ENCODE peak calls at places on chromosomes 1 and 21, in nine cellular contexts. K, X, V, B, Y, U, A, O and R are unnamed samples. For H3K4me1 and H3K36me3, the result is how much of the 10 kb centered on the place peaks cover.

GRCh38 chr1:110508038-110508437 is 10.9 kb downstream of the KCNA10 start:
- DNase-seq in Y (no peak), U (peak), V (no peak), O (no peak), B (peak), X (peak), A (no peak), K (peak), R (no peak)

GRCh38 chr1:33338495-33339211 is 17.8 kb upstream of the A3GALT2 start:
- DNase-seq in X (peak), V (no peak), O (peak), Y (no peak), A (peak), K (peak), B (peak), U (peak), R (no peak)

GRCh38 chr1:172380441-172381244 is 39.8 kb upstream of the C1orf105 start:
- DNase-seq in K (no peak), V (no peak), B (no peak), A (no peak), Y (peak), O (no peak), X (no peak), U (no peak), R (peak)

GRCh38 chr1:12167493-12168429 is 970 bp downstream of the TNFRSF1B start:
- DNase-seq in K (no peak), A (no peak), V (no peak), O (no peak), Y (no peak), X (no peak), U (no peak), B (no peak), R (no peak)

GRCh38 chr1:94805912-94806311 is 14.2 kb upstream of the SLC44A3 start:
- DNase-seq in A (peak), X (no peak), V (no peak), U (no peak), O (peak), Y (peak), K (peak), B (peak), R (peak)

GRCh38 chr1:23561813-23562100 is 2.5 kb upstream of the ID3 start:
- DNase-seq in B (no peak), X (no peak), K (no peak), A (no peak), Y (no peak), V (no peak), U (no peak), O (no peak), R (no peak)

GRCh38 chr1:30756545-30757195 is 904 bp downstream of the LAPTM5 start:
- DNase-seq in U (peak), A (no peak), V (peak), B (no peak), X (peak), K (no peak), O (peak), Y (peak), R (peak)

GRCh38 chr1:207826557-207827487 is 75.0 kb downstream of the CD46 start:
- DNase-seq in X (peak), B (no peak), Y (no peak), V (no peak), U (peak), O (no peak), A (peak), K (no peak), R (no peak)

GRCh38 chr1:30450818-30451233 is 272.6 kb downstream of the MATN1 start:
- DNase-seq in K (no peak), V (no peak), X (peak), A (no peak), O (no peak), B (peak), Y (no peak), U (peak), R (no peak)

GRCh38 chr1:106791041-106791440 is 265.4 kb upstream of the PRMT6 start:
- DNase-seq in O (no peak), Y (no peak), B (no peak), K (no peak), U (no peak), A (no peak), X (no peak), V (no peak), R (no peak)

GRCh38 chr1:227903061-227903521 is 44.6 kb downstream of the WNT9A start:
- DNase-seq in U (peak), X (no peak), Y (no peak), A (no peak), O (no peak), V (no peak), B (peak), K (no peak), R (no peak)

GRCh38 chr1:112716133-112716720 is 1.1 kb upstream of the PPM1J start:
- DNase-seq in B (peak), Y (peak), U (peak), X (peak), O (peak), A (peak), V (no peak), K (peak), R (peak)

GRCh38 chr21:38954450-38955059 is 148.8 kb downstream of the ETS2 start:
- DNase-seq in A (peak), V (no peak), K (no peak), U (peak), Y (no peak), O (no peak), B (no peak), X (no peak), R (no peak)

GRCh38 chr1:71641013-71641412 is 560.2 kb upstream of the ZRANB2 start:
- DNase-seq in V (no peak), B (no peak), Y (no peak), O (no peak), X (no peak), A (no peak), K (no peak), U (no peak), R (no peak)

GRCh38 chr1:8565802-8566201 is 247.9 kb downstream of the SLC45A1 start:
- DNase-seq in X (no peak), K (no peak), B (no peak), Y (no peak), O (no peak), V (no peak), U (no peak), A (no peak), R (no peak)

GRCh38 chr1:101002551-101002950 is 23.0 kb downstream of the DPH5 start:
- DNase-seq in K (peak), U (no peak), V (no peak), O (peak), Y (no peak), A (no peak), B (no peak), X (no peak), R (no peak)

GRCh38 chr21:39660191-39660590 is 47.5 kb downstream of the B3GALT5 start:
- DNase-seq in Y (no peak), O (no peak), K (no peak), U (no peak), A (peak), V (no peak), X (no peak), B (peak), R (no peak)

DNA sequence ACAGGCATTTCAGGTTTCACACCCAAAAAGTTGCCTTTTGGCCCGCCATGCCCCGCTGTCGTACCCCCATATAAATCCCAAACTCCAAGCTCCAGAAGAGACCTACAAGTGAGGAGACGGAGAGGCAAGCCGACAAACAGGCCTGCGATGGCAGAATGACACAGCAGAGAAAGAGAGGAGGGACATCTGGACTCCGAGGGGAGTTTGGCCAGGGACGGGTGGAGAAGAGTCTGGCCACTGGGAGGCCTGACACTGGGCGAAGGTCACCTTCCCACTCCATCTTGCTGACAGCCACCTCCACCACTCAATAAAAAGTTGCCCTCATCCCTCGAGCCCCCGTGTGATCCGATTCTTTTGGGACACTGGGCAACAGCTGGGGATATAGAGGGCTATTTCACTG is 1.9 kb upstream of the CFH start:
- DNase-seq in Y (no peak), O (no peak), A (no peak), U (peak), X (no peak), V (no peak), B (peak), K (no peak), R (no peak)
- H3K4me3 ChIP-seq in Y (no peak), O (no peak), A (no peak), U (no peak), X (no peak), V (no peak), B (no peak), K (no peak), R (no peak)

DNA sequence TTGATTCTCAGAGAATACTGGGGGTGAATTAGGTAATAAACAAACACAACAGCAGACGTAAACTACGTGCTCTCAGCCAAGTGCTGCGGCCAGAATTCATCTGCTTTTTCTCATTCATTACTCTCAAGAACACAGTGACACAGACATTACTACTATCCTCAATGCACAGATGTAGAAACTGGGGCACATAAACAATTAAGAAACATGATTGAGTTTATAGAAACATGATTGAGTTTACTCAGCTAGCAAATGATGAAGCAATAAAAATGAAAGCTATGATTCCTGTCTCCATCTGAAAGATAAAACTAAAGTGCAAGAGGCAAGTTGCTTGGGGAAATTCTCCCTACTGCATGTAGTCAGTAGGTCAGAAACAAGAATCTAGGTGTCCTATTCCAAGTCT is 140.5 kb downstream of the IFI44 start:
- DNase-seq in Y (no peak), X (no peak), A (no peak), O (no peak), B (no peak), K (no peak), U (no peak), V (no peak), R (no peak)
- H3K4me1 ChIP-seq in Y (under half), X (under half), A (under half), O (under half), B (under half), K (under half), U (under half), V (under half), R (under half)

GRCh38 chr1:6530504-6531160 is 23.7 kb downstream of the NOL9 start:
- DNase-seq in K (no peak), X (no peak), V (no peak), A (no peak), O (no peak), B (no peak), U (peak), Y (no peak), R (no peak)
- H3K36me3 ChIP-seq in K (under half), X (half or more), V (half or more), A (under half), O (under half), B (half or more), U (under half), Y (half or more), R (half or more)

GRCh38 chr1:36321119-36321951 is 2.1 kb downstream of the EVA1B start:
- DNase-seq in Y (no peak), U (peak), K (peak), A (peak), B (peak), X (peak), V (no peak), O (no peak), R (no peak)
- H3K4me3 ChIP-seq in Y (peak), U (peak), K (peak), A (no peak), B (no peak), X (peak), V (peak), O (no peak), R (no peak)

DNA sequence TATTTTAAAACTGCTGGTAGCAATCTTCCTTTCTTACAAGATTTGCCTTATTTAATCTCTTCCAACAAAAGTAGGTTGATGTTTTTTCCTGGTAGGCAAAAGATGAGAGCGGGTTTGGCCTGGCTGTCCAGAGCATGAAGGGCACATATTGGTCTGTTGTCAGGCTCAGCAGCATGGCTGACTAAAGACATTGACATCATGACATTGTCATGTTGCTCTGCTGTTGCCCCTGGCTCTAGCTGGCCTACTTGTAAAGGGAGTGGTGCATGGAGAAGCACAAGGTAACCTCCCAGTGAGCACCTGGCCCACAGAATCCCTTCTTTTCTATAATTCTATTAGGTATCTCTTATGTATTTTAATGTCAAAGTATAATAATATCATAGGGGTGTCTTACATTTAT is 23.6 kb downstream of the GNPAT start:
- DNase-seq in V (no peak), O (no peak), A (no peak), X (no peak), B (no peak), U (no peak), K (no peak), Y (no peak), R (no peak)
- H3K4me1 ChIP-seq in V (under half), O (under half), A (under half), X (under half), B (under half), U (under half), K (under half), Y (under half), R (under half)

GRCh38 chr1:15103906-15104305 is 49.6 kb upstream of the TMEM51 start:
- DNase-seq in X (no peak), A (no peak), Y (no peak), V (no peak), K (no peak), B (no peak), U (no peak), O (no peak), R (no peak)
- H3K36me3 ChIP-seq in X (under half), A (under half), Y (under half), V (under half), K (under half), B (under half), U (under half), O (under half), R (under half)

DNA sequence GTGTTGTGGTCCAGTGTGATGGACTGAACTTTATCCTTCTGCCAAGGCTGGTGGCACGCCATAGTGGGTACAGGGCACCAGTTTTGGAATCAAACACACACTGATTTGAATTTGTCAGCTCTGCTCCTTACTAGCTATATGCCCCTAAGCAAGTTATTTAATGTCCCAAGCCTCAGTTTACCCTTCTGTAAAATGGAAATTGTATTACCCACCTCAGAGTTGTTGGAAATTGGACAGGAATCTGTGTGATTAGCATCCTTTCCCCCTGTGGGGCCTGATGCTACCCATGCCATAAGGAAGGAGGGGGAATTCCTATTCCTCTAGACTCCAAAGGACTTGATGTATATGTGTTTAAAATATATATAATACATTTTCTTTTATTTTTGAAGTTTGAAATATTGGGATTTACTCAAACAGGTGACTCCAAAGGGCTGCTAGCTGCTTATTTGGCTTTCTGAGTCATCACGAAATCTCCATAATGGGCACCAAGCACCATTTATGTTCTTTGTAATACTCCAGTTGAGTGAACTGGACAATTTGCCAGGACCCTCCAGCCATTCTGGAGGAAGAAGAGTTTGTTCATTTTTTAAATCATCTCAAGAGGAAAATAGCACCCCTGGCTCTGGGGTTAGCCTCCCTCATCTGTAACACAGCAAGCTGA is 224.5 kb upstream of the TMEM51 start:
- DNase-seq in O (no peak), U (no peak), Y (no peak), A (no peak), K (no peak), V (no peak), X (no peak), B (peak), R (no peak)
- H3K4me3 ChIP-seq in O (no peak), U (no peak), Y (no peak), A (no peak), K (no peak), V (no peak), X (no peak), B (no peak), R (no peak)

GRCh38 chr21:41926807-41927171 is 27.0 kb downstream of the C2CD2 start:
- DNase-seq in A (no peak), K (no peak), Y (no peak), B (no peak), U (no peak), O (no peak), V (no peak), X (no peak), R (no peak)
- H3K4me1 ChIP-seq in A (under half), K (under half), Y (under half), B (under half), U (under half), O (half or more), V (half or more), X (under half), R (under half)

DNA sequence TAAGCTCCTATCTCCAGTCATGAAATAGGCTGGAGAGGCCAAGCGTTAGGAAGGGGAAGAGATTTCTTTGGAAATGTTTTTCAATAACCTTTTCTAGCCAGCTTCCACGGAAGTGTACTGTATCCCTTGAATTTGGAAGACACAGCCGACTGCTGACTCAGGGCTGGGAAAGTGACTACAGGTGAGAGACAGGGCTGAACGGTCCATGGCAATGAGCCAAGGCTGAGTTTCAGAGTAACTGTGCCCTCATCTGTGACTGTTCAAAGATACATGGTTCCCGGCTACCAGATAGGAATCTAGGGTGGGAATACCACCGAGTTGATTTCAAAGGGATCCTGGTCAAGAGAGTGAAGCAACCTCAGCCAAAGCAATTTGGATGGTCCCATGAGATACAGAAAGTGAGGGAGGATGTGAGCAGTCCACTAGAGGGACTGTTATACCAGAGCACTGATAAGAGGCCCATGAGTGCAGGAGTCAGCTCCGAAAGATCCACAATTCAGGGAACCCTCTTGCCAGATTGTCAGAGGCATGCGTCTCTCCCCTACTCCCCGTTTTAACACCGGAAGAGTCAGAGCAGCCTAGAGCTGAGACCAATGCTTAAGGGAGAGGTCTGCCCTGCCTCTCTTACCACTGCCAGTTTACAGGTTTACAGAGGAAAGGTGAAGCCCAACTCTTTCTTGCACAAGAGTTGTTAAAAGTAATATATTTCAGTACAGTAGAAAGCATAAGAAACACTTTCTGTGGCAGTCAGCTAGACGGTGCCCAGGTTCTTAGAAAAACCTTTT is 3.2 kb upstream of the KRTAP19-8 start:
- DNase-seq in Y (no peak), V (no peak), O (no peak), X (no peak), B (peak), K (peak), U (no peak), A (no peak), R (no peak)
- H3K36me3 ChIP-seq in Y (under half), V (under half), O (under half), X (under half), B (under half), K (under half), U (under half), A (under half), R (under half)

GRCh38 chr1:159959451-159959850 is 5.4 kb upstream of the SLAMF9 start:
- DNase-seq in O (peak), K (no peak), Y (no peak), V (no peak), X (peak), U (no peak), B (peak), A (no peak), R (no peak)

GRCh38 chr1:159957824-159958268 is 3.8 kb upstream of the SLAMF9 start:
- DNase-seq in X (peak), O (no peak), U (no peak), B (no peak), V (no peak), K (no peak), A (peak), Y (no peak), R (no peak)

GRCh38 chr1:159962176-159962575 is 8.1 kb upstream of the SLAMF9 start:
- DNase-seq in K (no peak), A (no peak), O (no peak), V (no peak), Y (no peak), U (no peak), B (no peak), X (peak), R (no peak)

GRCh38 chr1:159958721-159959380 is 4.8 kb upstream of the SLAMF9 start:
- DNase-seq in A (no peak), V (no peak), B (no peak), X (no peak), Y (no peak), O (no peak), K (no peak), U (no peak), R (no peak)

GRCh38 chr1:159960721-159961381 is 6.8 kb upstream of the SLAMF9 start:
- DNase-seq in K (no peak), A (no peak), U (no peak), X (peak), O (peak), B (no peak), V (no peak), Y (no peak), R (no peak)
- H3K4me3 ChIP-seq in K (no peak), A (no peak), U (no peak), X (no peak), O (peak), B (no peak), V (no peak), Y (no peak), R (no peak)